ENCODE peak calls at places on chromosome 17, in four cellular contexts. One of them, this sample, is unnamed.
A peak's percentile ranks its signal among the peaks of the same experiment; 100 is the strongest.

GRCh38 chr17:81471804-81472456 is 40.7 kb downstream of the ACTG1 start:
- DNase-seq in hypothalamus: peak; percentile 42
- DNase-seq in GOT3: peak; percentile 66
- DNase-seq in stimulated activated CD8-positive, alpha-beta memory T cell treated with anti-CD3 and anti-CD28 coated beads, Interleukin-7, amount 100 ng/mL, for 24 hours: no peak
- DNase-seq in this sample: no peak

GRCh38 chr17:38701504-38702165 is 3.4 kb upstream of the MLLT6 start:
- DNase-seq in hypothalamus: no peak
- DNase-seq in GOT3: no peak
- DNase-seq in stimulated activated CD8-positive, alpha-beta memory T cell treated with anti-CD3 and anti-CD28 coated beads, Interleukin-7, amount 100 ng/mL, for 24 hours: peak; percentile 65
- DNase-seq in this sample: no peak

GRCh38 chr17:68383443-68384321 is 73.6 kb downstream of the WIPI1 start:
- DNase-seq in hypothalamus: no peak
- DNase-seq in stimulated activated CD8-positive, alpha-beta memory T cell treated with anti-CD3 and anti-CD28 coated beads, Interleukin-7, amount 100 ng/mL, for 24 hours: no peak
- DNase-seq in GOT3: no peak
- DNase-seq in this sample: no peak

GRCh38 chr17:47604268-47604927 is 45.3 kb upstream of the KPNB1 start:
- DNase-seq in hypothalamus: no peak
- DNase-seq in stimulated activated CD8-positive, alpha-beta memory T cell treated with anti-CD3 and anti-CD28 coated beads, Interleukin-7, amount 100 ng/mL, for 24 hours: no peak
- DNase-seq in GOT3: no peak
- DNase-seq in this sample: no peak

GRCh38 chr17:79826210-79826680 is 13.0 kb downstream of the CBX4 start:
- DNase-seq in hypothalamus: no peak
- DNase-seq in stimulated activated CD8-positive, alpha-beta memory T cell treated with anti-CD3 and anti-CD28 coated beads, Interleukin-7, amount 100 ng/mL, for 24 hours: no peak
- DNase-seq in GOT3: no peak
- DNase-seq in this sample: no peak

GRCh38 chr17:42928714-42929496 is 28.3 kb downstream of the G6PC1 start:
- DNase-seq in GOT3: peak; percentile 19
- DNase-seq in stimulated activated CD8-positive, alpha-beta memory T cell treated with anti-CD3 and anti-CD28 coated beads, Interleukin-7, amount 100 ng/mL, for 24 hours: no peak
- DNase-seq in hypothalamus: no peak
- DNase-seq in this sample: peak; percentile 74

GRCh38 chr17:74677558-74678466 is 34.9 kb downstream of the CD300LF start:
- DNase-seq in stimulated activated CD8-positive, alpha-beta memory T cell treated with anti-CD3 and anti-CD28 coated beads, Interleukin-7, amount 100 ng/mL, for 24 hours: no peak
- DNase-seq in GOT3: no peak
- DNase-seq in hypothalamus: no peak
- DNase-seq in this sample: no peak

GRCh38 chr17:14149751-14150150 is 80.4 kb downstream of the COX10 start:
- DNase-seq in stimulated activated CD8-positive, alpha-beta memory T cell treated with anti-CD3 and anti-CD28 coated beads, Interleukin-7, amount 100 ng/mL, for 24 hours: no peak
- DNase-seq in hypothalamus: no peak
- DNase-seq in GOT3: no peak
- DNase-seq in this sample: no peak

GRCh38 chr17:14060706-14061105 is 8.6 kb upstream of the COX10 start:
- DNase-seq in stimulated activated CD8-positive, alpha-beta memory T cell treated with anti-CD3 and anti-CD28 coated beads, Interleukin-7, amount 100 ng/mL, for 24 hours: no peak
- DNase-seq in hypothalamus: no peak
- DNase-seq in GOT3: no peak
- DNase-seq in this sample: no peak

GRCh38 chr17:27438631-27439030 is 17.6 kb upstream of the KSR1 start:
- DNase-seq in GOT3: no peak
- DNase-seq in hypothalamus: no peak
- DNase-seq in stimulated activated CD8-positive, alpha-beta memory T cell treated with anti-CD3 and anti-CD28 coated beads, Interleukin-7, amount 100 ng/mL, for 24 hours: no peak
- DNase-seq in this sample: no peak

GRCh38 chr17:32323784-32324590 is 18.0 kb downstream of the C17orf75 start:
- DNase-seq in stimulated activated CD8-positive, alpha-beta memory T cell treated with anti-CD3 and anti-CD28 coated beads, Interleukin-7, amount 100 ng/mL, for 24 hours: no peak
- DNase-seq in GOT3: no peak
- DNase-seq in hypothalamus: no peak
- DNase-seq in this sample: no peak

GRCh38 chr17:75945202-75945601 is 4.4 kb upstream of the FBF1 start:
- DNase-seq in GOT3: no peak
- DNase-seq in hypothalamus: no peak
- DNase-seq in stimulated activated CD8-positive, alpha-beta memory T cell treated with anti-CD3 and anti-CD28 coated beads, Interleukin-7, amount 100 ng/mL, for 24 hours: no peak
- DNase-seq in this sample: no peak

GRCh38 chr17:5874486-5874885 is 195.7 kb upstream of the WSCD1 start:
- DNase-seq in GOT3: no peak
- DNase-seq in stimulated activated CD8-positive, alpha-beta memory T cell treated with anti-CD3 and anti-CD28 coated beads, Interleukin-7, amount 100 ng/mL, for 24 hours: no peak
- DNase-seq in hypothalamus: no peak
- DNase-seq in this sample: no peak

GRCh38 chr17:49120166-49120565 is 12.4 kb upstream of the B4GALNT2 start:
- DNase-seq in stimulated activated CD8-positive, alpha-beta memory T cell treated with anti-CD3 and anti-CD28 coated beads, Interleukin-7, amount 100 ng/mL, for 24 hours: no peak
- DNase-seq in GOT3: no peak
- DNase-seq in hypothalamus: no peak
- DNase-seq in this sample: no peak

This sample was measured in iPS DF 6.9.